ENCODE peak calls at places on chromosomes 12 and 14, in nine cellular contexts. One of them, this sample, is unnamed.

GRCh38 chr12:11834104-11834812 is 184.8 kb downstream of the ETV6 start:
- DNase-seq in retinal pigment epithelial cell: no peak
- DNase-seq in mucosa of descending colon: no peak
- DNase-seq in left ventricle myocardium inferior: no peak
- DNase-seq in dorsolateral prefrontal cortex: no peak
- DNase-seq in A673: no peak
- DNase-seq in foreskin fibroblast: peak
- DNase-seq in fibroblast of lung: peak
- DNase-seq in aorta: no peak
- DNase-seq in this sample: no peak

GRCh38 chr12:65825573-65826512 is 1.6 kb downstream of the HMGA2 start:
- DNase-seq in retinal pigment epithelial cell: no peak
- DNase-seq in mucosa of descending colon: peak
- DNase-seq in left ventricle myocardium inferior: no peak
- DNase-seq in dorsolateral prefrontal cortex: no peak
- DNase-seq in A673: peak
- DNase-seq in foreskin fibroblast: no peak
- DNase-seq in fibroblast of lung: peak
- DNase-seq in aorta: peak
- DNase-seq in this sample: peak

GRCh38 chr12:14018080-14018479 is 36.7 kb upstream of the GRIN2B start:
- DNase-seq in retinal pigment epithelial cell: no peak
- DNase-seq in mucosa of descending colon: no peak
- DNase-seq in left ventricle myocardium inferior: no peak
- DNase-seq in dorsolateral prefrontal cortex: no peak
- DNase-seq in A673: no peak
- DNase-seq in foreskin fibroblast: no peak
- DNase-seq in fibroblast of lung: no peak
- DNase-seq in aorta: no peak
- DNase-seq in this sample: no peak

GRCh38 chr14:52071675-52072074 is 2.8 kb upstream of the NID2 start:
- DNase-seq in retinal pigment epithelial cell: no peak
- DNase-seq in mucosa of descending colon: no peak
- DNase-seq in left ventricle myocardium inferior: no peak
- DNase-seq in dorsolateral prefrontal cortex: no peak
- DNase-seq in A673: peak
- DNase-seq in foreskin fibroblast: no peak
- DNase-seq in fibroblast of lung: no peak
- DNase-seq in aorta: no peak
- DNase-seq in this sample: no peak

GRCh38 chr12:79329933-79330332 is 360.8 kb downstream of the PAWR start:
- DNase-seq in retinal pigment epithelial cell: no peak
- DNase-seq in mucosa of descending colon: no peak
- DNase-seq in left ventricle myocardium inferior: no peak
- DNase-seq in dorsolateral prefrontal cortex: no peak
- DNase-seq in A673: no peak
- DNase-seq in foreskin fibroblast: peak
- DNase-seq in fibroblast of lung: peak
- DNase-seq in aorta: no peak
- DNase-seq in this sample: no peak

GRCh38 chr12:105713901-105714300 is 383.4 kb downstream of the C12orf75 start:
- DNase-seq in retinal pigment epithelial cell: no peak
- DNase-seq in mucosa of descending colon: no peak
- DNase-seq in left ventricle myocardium inferior: no peak
- DNase-seq in dorsolateral prefrontal cortex: no peak
- DNase-seq in A673: no peak
- DNase-seq in foreskin fibroblast: no peak
- DNase-seq in fibroblast of lung: no peak
- DNase-seq in aorta: no peak
- DNase-seq in this sample: no peak

GRCh38 chr12:26271889-26272492 is 76.6 kb downstream of the SSPN start:
- DNase-seq in retinal pigment epithelial cell: peak
- DNase-seq in mucosa of descending colon: peak
- DNase-seq in left ventricle myocardium inferior: peak
- DNase-seq in dorsolateral prefrontal cortex: peak
- DNase-seq in A673: peak
- DNase-seq in foreskin fibroblast: peak
- DNase-seq in fibroblast of lung: peak
- DNase-seq in aorta: peak
- DNase-seq in this sample: peak

GRCh38 chr14:101721951-101722661 is 39.4 kb upstream of the PPP2R5C start:
- DNase-seq in retinal pigment epithelial cell: peak
- DNase-seq in mucosa of descending colon: peak
- DNase-seq in left ventricle myocardium inferior: no peak
- DNase-seq in dorsolateral prefrontal cortex: no peak
- DNase-seq in A673: peak
- DNase-seq in foreskin fibroblast: peak
- DNase-seq in fibroblast of lung: peak
- DNase-seq in aorta: no peak
- DNase-seq in this sample: peak

GRCh38 chr14:32692441-32692840 is 246.2 kb upstream of the NPAS3 start:
- DNase-seq in retinal pigment epithelial cell: no peak
- DNase-seq in mucosa of descending colon: no peak
- DNase-seq in left ventricle myocardium inferior: no peak
- DNase-seq in dorsolateral prefrontal cortex: no peak
- DNase-seq in A673: no peak
- DNase-seq in foreskin fibroblast: no peak
- DNase-seq in fibroblast of lung: peak
- DNase-seq in aorta: no peak
- DNase-seq in this sample: no peak

GRCh38 chr12:109591041-109591440 is 17.4 kb downstream of the MVK start:
- DNase-seq in retinal pigment epithelial cell: no peak
- DNase-seq in mucosa of descending colon: no peak
- DNase-seq in left ventricle myocardium inferior: no peak
- DNase-seq in dorsolateral prefrontal cortex: no peak
- DNase-seq in A673: no peak
- DNase-seq in foreskin fibroblast: no peak
- DNase-seq in fibroblast of lung: no peak
- DNase-seq in aorta: no peak
- DNase-seq in this sample: no peak

GRCh38 chr12:94855853-94856252 is 147.6 kb downstream of the NDUFA12 start:
- DNase-seq in retinal pigment epithelial cell: no peak
- DNase-seq in mucosa of descending colon: no peak
- DNase-seq in left ventricle myocardium inferior: no peak
- DNase-seq in dorsolateral prefrontal cortex: no peak
- DNase-seq in A673: no peak
- DNase-seq in foreskin fibroblast: no peak
- DNase-seq in fibroblast of lung: no peak
- DNase-seq in aorta: no peak
- DNase-seq in this sample: no peak

GRCh38 chr14:73879027-73879426 is 7.6 kb upstream of the ZNF410 start:
- DNase-seq in retinal pigment epithelial cell: no peak
- DNase-seq in mucosa of descending colon: no peak
- DNase-seq in left ventricle myocardium inferior: no peak
- DNase-seq in dorsolateral prefrontal cortex: no peak
- DNase-seq in A673: no peak
- DNase-seq in foreskin fibroblast: peak
- DNase-seq in fibroblast of lung: peak
- DNase-seq in aorta: no peak
- DNase-seq in this sample: no peak

GRCh38 chr12:105444050-105444808 is 113.7 kb downstream of the C12orf75 start:
- DNase-seq in retinal pigment epithelial cell: peak
- DNase-seq in mucosa of descending colon: no peak
- DNase-seq in left ventricle myocardium inferior: no peak
- DNase-seq in dorsolateral prefrontal cortex: no peak
- DNase-seq in A673: no peak
- DNase-seq in foreskin fibroblast: no peak
- DNase-seq in fibroblast of lung: peak
- DNase-seq in aorta: no peak
- DNase-seq in this sample: no peak

DNA sequence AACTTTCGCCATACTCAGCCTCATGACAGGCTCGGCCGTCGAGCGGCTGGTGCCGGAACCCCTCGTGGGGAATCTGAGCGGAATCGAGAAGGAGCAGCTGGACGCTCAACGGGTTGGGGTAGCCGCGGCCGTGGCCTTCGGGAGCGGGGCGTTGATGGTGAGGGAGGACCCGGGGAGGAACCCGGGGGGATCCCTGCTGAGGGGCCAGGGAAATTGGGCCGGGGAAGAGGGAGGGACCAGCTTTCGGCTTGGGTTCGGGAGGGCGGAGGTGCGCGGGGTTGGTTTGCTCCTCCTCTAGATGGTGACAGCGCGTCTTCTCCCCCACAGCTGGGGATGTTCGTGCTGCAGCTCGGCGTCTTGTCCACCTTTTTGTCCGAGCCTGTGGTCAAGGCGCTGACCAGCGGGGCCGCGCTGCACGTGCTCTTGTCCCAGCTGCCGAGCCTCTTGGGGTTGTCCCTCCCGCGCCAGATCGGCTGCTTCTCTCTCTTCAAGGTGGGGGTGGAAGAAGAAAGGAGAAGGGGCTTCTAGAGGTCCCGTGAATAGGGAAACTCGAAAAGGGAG is 9.8 kb downstream of the ARHGEF25 start:
- DNase-seq in retinal pigment epithelial cell: no peak
- DNase-seq in mucosa of descending colon: no peak
- DNase-seq in left ventricle myocardium inferior: no peak
- DNase-seq in dorsolateral prefrontal cortex: no peak
- DNase-seq in A673: no peak
- DNase-seq in foreskin fibroblast: no peak
- DNase-seq in fibroblast of lung: no peak
- DNase-seq in aorta: no peak
- DNase-seq in this sample: no peak
- H3K4me3 ChIP-seq in retinal pigment epithelial cell: peak
- H3K4me3 ChIP-seq in mucosa of descending colon: no peak
- H3K4me3 ChIP-seq in left ventricle myocardium inferior: peak
- H3K4me3 ChIP-seq in dorsolateral prefrontal cortex: peak
- H3K4me3 ChIP-seq in A673: peak
- H3K4me3 ChIP-seq in foreskin fibroblast: peak
- H3K4me3 ChIP-seq in fibroblast of lung: peak
- H3K4me3 ChIP-seq in aorta: peak
- H3K4me3 ChIP-seq in this sample: no peak

GRCh38 chr14:106269029-106269428 is 742.6 kb downstream of the TMEM121 start:
- DNase-seq in retinal pigment epithelial cell: no peak
- DNase-seq in mucosa of descending colon: no peak
- DNase-seq in left ventricle myocardium inferior: no peak
- DNase-seq in dorsolateral prefrontal cortex: no peak
- DNase-seq in A673: no peak
- DNase-seq in foreskin fibroblast: no peak
- DNase-seq in fibroblast of lung: no peak
- DNase-seq in aorta: no peak
- DNase-seq in this sample: no peak

GRCh38 chr14:106269451-106270204 is 743.2 kb downstream of the TMEM121 start:
- DNase-seq in retinal pigment epithelial cell: no peak
- DNase-seq in mucosa of descending colon: no peak
- DNase-seq in left ventricle myocardium inferior: no peak
- DNase-seq in dorsolateral prefrontal cortex: no peak
- DNase-seq in A673: no peak
- DNase-seq in foreskin fibroblast: no peak
- DNase-seq in fibroblast of lung: no peak
- DNase-seq in aorta: no peak
- DNase-seq in this sample: no peak

DNA sequence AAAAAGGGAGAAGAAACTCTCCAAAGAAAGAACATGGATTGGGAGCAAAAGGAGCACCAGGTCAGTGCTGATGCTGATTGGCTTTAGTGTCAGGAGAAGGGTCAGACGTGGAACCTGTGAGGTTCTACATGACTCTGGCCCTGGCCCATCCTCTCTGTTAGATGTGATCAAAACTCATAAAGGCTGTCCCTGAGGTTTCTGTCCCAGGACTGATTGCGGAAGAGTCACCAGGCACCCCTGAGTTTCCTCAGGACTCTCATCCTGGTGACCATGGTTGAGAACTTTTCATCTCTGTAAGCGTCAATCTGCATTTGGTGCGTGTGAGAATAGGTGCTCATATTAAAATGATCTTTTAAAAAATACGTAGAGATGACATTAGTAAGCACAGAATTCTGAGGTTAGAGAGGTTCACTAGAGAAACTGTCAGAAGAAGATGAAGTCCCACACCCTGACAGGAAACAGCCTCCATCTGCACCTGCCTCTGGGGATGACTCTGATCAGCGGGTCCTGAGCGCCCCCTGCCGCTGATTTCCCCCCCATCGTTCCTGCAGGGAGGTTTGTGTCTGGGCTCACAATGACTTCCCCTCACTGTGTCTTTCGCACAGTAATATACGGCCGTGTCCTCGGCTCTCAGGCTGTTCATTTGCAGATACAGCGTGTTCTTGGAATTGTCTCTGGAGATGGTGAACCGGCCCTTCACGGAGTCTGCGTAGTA is 741.8 kb downstream of the TMEM121 start:
- DNase-seq in retinal pigment epithelial cell: no peak
- DNase-seq in mucosa of descending colon: peak
- DNase-seq in left ventricle myocardium inferior: no peak
- DNase-seq in dorsolateral prefrontal cortex: no peak
- DNase-seq in A673: peak
- DNase-seq in foreskin fibroblast: no peak
- DNase-seq in fibroblast of lung: no peak
- DNase-seq in aorta: no peak
- DNase-seq in this sample: peak
- H3K4me3 ChIP-seq in retinal pigment epithelial cell: no peak
- H3K4me3 ChIP-seq in mucosa of descending colon: no peak
- H3K4me3 ChIP-seq in left ventricle myocardium inferior: no peak
- H3K4me3 ChIP-seq in dorsolateral prefrontal cortex: no peak
- H3K4me3 ChIP-seq in A673: no peak
- H3K4me3 ChIP-seq in foreskin fibroblast: no peak
- H3K4me3 ChIP-seq in fibroblast of lung: no peak
- H3K4me3 ChIP-seq in aorta: no peak
- H3K4me3 ChIP-seq in this sample: no peak

DNA sequence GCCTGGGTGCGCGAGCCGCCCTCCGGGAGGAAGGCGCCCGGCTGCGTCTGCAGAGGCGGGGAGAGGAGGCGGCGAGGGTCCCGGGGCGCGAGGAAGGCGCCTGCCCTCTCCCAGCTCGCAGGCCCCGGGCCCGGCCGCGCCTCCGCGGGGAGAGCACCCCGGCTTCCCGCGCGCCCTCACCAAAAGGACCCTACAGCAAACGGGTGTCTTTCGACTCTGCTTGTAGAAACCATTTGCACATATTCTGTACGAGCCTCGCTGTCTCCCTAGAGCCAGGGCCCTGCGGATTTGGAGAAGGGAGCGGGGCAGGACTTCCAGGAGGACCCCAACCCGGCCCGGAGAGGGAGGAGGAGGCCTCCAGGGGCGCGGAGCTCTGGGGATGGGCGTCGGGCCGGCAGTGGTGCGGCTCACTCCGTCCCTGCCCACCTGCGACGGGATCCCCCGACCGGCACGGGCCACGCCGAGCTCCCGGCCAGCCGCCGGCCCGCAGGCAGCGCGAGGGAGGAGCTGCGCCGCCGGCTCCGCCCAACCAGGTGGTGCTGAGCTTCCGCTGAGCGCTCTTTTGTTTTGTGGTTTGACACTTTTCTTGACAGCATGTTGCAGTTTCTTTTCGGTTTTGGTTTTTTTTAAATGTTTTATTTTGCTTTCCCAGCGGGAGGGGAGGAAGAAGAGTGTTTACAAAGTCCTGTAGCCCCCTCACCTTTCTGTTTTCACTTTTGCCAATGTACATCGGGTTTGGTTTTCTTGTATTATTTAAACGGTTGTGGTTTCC is 103.2 kb upstream of the FKBP4 start:
- DNase-seq in retinal pigment epithelial cell: no peak
- DNase-seq in mucosa of descending colon: peak
- DNase-seq in left ventricle myocardium inferior: no peak
- DNase-seq in dorsolateral prefrontal cortex: no peak
- DNase-seq in A673: no peak
- DNase-seq in foreskin fibroblast: no peak
- DNase-seq in fibroblast of lung: peak
- DNase-seq in aorta: no peak
- DNase-seq in this sample: peak
- H3K4me3 ChIP-seq in retinal pigment epithelial cell: no peak
- H3K4me3 ChIP-seq in mucosa of descending colon: peak
- H3K4me3 ChIP-seq in left ventricle myocardium inferior: peak
- H3K4me3 ChIP-seq in dorsolateral prefrontal cortex: peak
- H3K4me3 ChIP-seq in A673: no peak
- H3K4me3 ChIP-seq in foreskin fibroblast: peak
- H3K4me3 ChIP-seq in fibroblast of lung: no peak
- H3K4me3 ChIP-seq in aorta: no peak
- H3K4me3 ChIP-seq in this sample: peak

GRCh38 chr14:102849522-102850379 is 72.5 kb downstream of the TRAF3 start:
- DNase-seq in retinal pigment epithelial cell: no peak
- DNase-seq in mucosa of descending colon: peak
- DNase-seq in left ventricle myocardium inferior: no peak
- DNase-seq in dorsolateral prefrontal cortex: no peak
- DNase-seq in A673: no peak
- DNase-seq in foreskin fibroblast: no peak
- DNase-seq in fibroblast of lung: peak
- DNase-seq in aorta: no peak
- DNase-seq in this sample: peak
- H3K4me3 ChIP-seq in retinal pigment epithelial cell: no peak
- H3K4me3 ChIP-seq in mucosa of descending colon: no peak
- H3K4me3 ChIP-seq in left ventricle myocardium inferior: no peak
- H3K4me3 ChIP-seq in dorsolateral prefrontal cortex: no peak
- H3K4me3 ChIP-seq in A673: no peak
- H3K4me3 ChIP-seq in foreskin fibroblast: peak
- H3K4me3 ChIP-seq in fibroblast of lung: no peak
- H3K4me3 ChIP-seq in aorta: no peak
- H3K4me3 ChIP-seq in this sample: peak

This sample was measured in small intestine.